ENCODE peak calls at places on chromosomes 13 and 19, in seven cellular contexts. D is tibial nerve, G is sigmoid colon, Q is A549, N is adrenal gland, X is heart left ventricle, T is IMR-90. Y is an unnamed sample.
A peak's percentile ranks its signal among the peaks of the same experiment; 100 is the strongest.

GRCh38 chr19:16066611-16067104 is 9.6 kb upstream of the TPM4 start:
- DNase-seq in T (peak; percentile 76), X (no peak), G (no peak), N (no peak), D (no peak), Q (peak; percentile 79), Y (no peak)

GRCh38 chr19:6273701-6274601 is 5.8 kb downstream of the MLLT1 start:
- DNase-seq in T (peak; percentile 88), Q (no peak), X (peak; percentile 79), N (peak; percentile 94), G (peak; percentile 95), D (peak; percentile 75), Y (peak; percentile 90)

GRCh38 chr13:73274147-73274546 is 215.3 kb downstream of the KLF5 start:
- DNase-seq in N (no peak), X (no peak), Q (no peak), G (no peak), T (peak; percentile 27), D (no peak), Y (no peak)

GRCh38 chr19:29596885-29597525 is 9.1 kb upstream of the POP4 start:
- DNase-seq in T (peak; percentile 40), N (no peak), Q (peak; percentile 64), D (no peak), X (no peak), G (no peak), Y (no peak)

GRCh38 chr19:34172661-34173144 is 399 bp downstream of the LSM14A start:
- DNase-seq in N (peak; percentile 42), G (no peak), T (no peak), X (no peak), Q (no peak), D (no peak), Y (peak; percentile 15)

GRCh38 chr13:66087149-66087780 is 1142.9 kb downstream of the PCDH9 start:
- DNase-seq in N (no peak), Q (no peak), T (peak; percentile 7), G (no peak), D (no peak), X (no peak), Y (no peak)

GRCh38 chr13:110942248-110942981 is 27.5 kb upstream of the ANKRD10 start:
- DNase-seq in T (peak; percentile 44), X (no peak), N (no peak), D (no peak), Q (no peak), G (no peak), Y (no peak)

GRCh38 chr13:56917966-56918365 is 222.8 kb upstream of the PRR20A start:
- DNase-seq in Q (no peak), N (no peak), G (no peak), D (no peak), X (no peak), T (no peak), Y (no peak)

GRCh38 chr19:49862411-49863253 is 4.7 kb downstream of the PNKP start:
- DNase-seq in N (peak; percentile 52), X (no peak), D (no peak), T (no peak), Q (no peak), G (peak; percentile 69), Y (no peak)

GRCh38 chr19:33469171-33470039 is 52.2 kb downstream of the PEPD start:
- DNase-seq in G (no peak), T (no peak), X (no peak), Q (no peak), N (no peak), D (no peak), Y (no peak)

GRCh38 chr13:101576452-101576851 is 124.0 kb downstream of the ITGBL1 start:
- DNase-seq in X (no peak), G (no peak), N (no peak), Q (peak; percentile 8), D (no peak), T (peak; percentile 81), Y (no peak)

GRCh38 chr13:67299072-67299635 is 69.0 kb upstream of the PCDH9 start:
- DNase-seq in T (peak; percentile 91), D (no peak), G (no peak), Q (peak; percentile 47), X (no peak), N (no peak), Y (no peak)

GRCh38 chr13:113782472-113782871 is 23.4 kb downstream of the TMEM255B start:
- DNase-seq in G (no peak), X (no peak), T (no peak), D (no peak), Q (no peak), N (no peak), Y (no peak)

GRCh38 chr13:36712785-36713184 is 39.0 kb downstream of the SERTM1 start:
- DNase-seq in T (peak; percentile 5), G (no peak), D (no peak), Q (no peak), X (no peak), N (peak; percentile 15), Y (no peak)

GRCh38 chr19:5805465-5806132 is 732 bp downstream of the NRTN start:
- DNase-seq in Q (peak; percentile 62), X (peak; percentile 54), G (peak; percentile 92), D (no peak), N (peak; percentile 86), T (peak; percentile 24), Y (no peak)

GRCh38 chr13:113786262-113786841 is 27.3 kb downstream of the TMEM255B start:
- DNase-seq in T (peak; percentile 76), G (no peak), Q (no peak), D (no peak), X (no peak), N (no peak), Y (no peak)

GRCh38 chr19:35260694-35261304 is 8.0 kb upstream of the USF2 start:
- DNase-seq in G (peak; percentile 35), T (no peak), Q (no peak), D (peak; percentile 5), X (no peak), N (peak; percentile 29), Y (no peak)

GRCh38 chr13:99044764-99045163 is 66.9 kb upstream of the DOCK9 start:
- DNase-seq in Q (no peak), D (no peak), G (no peak), N (no peak), X (no peak), T (no peak), Y (no peak)

GRCh38 chr13:33202644-33203169 is 82.8 kb downstream of the STARD13 start:
- DNase-seq in D (no peak), N (no peak), T (no peak), G (no peak), X (no peak), Q (no peak), Y (no peak)
- H3K4me1 ChIP-seq in D (peaks cover 10% of the 10 kb centered on the region), N (peaks cover 65% of the 10 kb centered on the region), T (peaks cover 23% of the 10 kb centered on the region), G (peaks cover 83% of the 10 kb centered on the region), X (peaks cover 81% of the 10 kb centered on the region), Q (no peaks in the 10 kb centered on the region), Y (peaks cover 49% of the 10 kb centered on the region)

DNA sequence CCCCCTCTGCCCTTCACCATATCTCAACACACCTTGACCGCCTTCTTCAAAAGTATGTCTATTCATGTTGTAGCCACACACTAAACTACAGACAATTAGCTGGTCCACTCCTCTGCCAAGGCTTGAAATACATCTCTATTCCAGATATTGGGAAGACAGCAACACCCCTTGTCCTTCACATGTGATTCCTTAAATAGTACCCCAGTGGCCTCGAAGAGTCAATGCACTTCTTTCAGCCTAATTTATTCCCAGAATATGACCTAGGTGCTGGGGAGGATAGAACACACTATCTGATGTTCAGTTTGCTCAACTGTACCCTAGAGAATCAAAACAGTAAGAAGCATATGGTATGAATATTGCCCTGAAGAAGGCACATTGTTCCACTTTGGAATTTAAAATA is 82.4 kb upstream of the DACH1 start:
- DNase-seq in Q (no peak), N (no peak), G (no peak), D (no peak), X (no peak), T (no peak), Y (no peak)
- TF ChIP-seq CTCF in Q (no peak), N (no peak), G (no peak), D (no peak), X (no peak), T (no peak), Y (no peak)

DNA sequence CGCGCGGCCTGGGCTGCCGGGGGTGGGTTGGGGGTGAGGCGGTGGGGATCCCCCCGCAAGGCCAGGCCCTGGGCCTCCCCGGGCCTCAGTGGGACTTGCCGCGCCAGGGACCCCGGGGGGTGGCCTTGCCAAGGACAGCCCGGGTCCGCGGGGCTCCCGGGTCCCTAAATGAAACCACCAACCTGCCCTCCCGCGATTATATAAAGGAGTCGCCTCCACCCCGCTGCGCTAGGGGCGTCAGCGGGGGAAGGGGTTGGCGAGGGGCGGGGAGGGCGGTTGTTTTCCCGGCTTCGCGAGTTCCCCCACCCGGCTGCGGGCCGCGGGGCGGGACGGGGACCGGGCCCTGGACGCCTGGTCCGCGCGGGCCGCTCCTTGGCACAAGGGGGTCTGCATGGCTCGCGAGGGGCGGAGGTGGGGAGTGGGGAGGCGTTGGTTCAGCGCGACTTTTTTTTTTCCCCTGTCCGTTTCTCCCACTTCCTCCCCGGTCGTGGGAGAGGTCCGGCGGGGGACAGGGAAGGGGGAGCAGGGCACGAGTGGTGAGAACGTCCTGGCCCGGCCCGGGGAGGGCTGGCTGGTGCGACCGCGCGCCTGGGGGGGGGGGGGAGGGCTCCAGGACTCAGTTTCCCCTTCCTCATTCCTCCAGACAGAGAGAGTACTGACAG is 828 bp upstream of the ZBTB7A start:
- DNase-seq in Q (no peak), X (no peak), G (no peak), N (peak; percentile 43), T (no peak), D (no peak), Y (no peak)
- TF ChIP-seq POLR2A in Q (peak; percentile 18), X (no peak), G (peak; percentile 10), N (no peak), T (no peak), D (no peak), Y (peak; percentile 20)

GRCh38 chr19:41741244-41741554 is 14.1 kb upstream of the CEACAM6 start:
- DNase-seq in Q (no peak), G (no peak), T (no peak), D (no peak), N (no peak), X (no peak), Y (no peak)
- H3K4me1 ChIP-seq in Q (no peaks in the 10 kb centered on the region), G (no peaks in the 10 kb centered on the region), T (no peaks in the 10 kb centered on the region), D (no peaks in the 10 kb centered on the region), N (no peaks in the 10 kb centered on the region), X (no peaks in the 10 kb centered on the region), Y (no peaks in the 10 kb centered on the region)

DNA sequence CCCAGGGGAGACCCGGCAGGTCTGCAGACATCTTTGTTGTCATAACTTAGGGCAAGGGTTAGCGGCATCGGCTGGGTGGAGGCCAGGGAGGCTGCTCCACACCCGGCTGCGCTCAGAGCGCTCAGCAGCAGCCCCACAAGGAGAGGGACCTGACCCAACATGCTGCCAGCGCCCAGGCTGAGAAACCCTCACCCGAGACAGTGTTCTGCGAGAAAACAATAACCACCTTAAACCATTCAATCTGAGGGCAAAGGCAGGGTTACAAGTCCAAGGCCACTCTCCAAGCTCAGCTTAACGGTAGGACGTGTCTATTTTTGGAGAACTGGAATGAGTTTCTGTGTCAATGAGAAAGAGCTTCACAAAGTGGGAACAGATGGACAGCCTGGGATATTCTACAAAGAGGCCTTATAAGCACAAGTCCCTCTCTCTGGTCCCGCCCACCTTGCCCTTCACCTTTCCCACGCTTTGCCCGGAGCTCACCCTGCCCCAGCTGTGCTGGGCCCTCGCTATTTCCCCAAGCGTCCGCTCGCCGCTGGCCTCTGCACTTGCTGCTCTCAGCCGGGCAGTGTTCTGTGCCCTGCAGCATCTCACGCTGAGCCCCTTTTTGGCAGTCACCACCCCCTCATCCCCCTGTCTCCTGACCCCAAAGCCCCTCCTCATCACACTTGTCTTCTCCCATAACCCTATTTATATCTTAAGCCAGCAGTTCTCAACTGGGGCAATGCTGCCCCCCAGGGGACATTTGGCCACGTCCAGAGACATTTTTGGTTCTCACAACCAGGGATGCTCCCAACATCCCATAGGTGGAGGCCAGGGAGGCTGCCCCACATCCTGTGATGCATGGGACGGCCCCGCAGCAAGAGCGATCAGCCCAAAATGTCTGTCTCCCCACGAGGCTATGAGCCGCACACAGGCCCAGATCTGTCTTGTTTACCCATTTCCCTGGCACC is 17.6 kb downstream of the PPP1R12C start:
- DNase-seq in X (no peak), N (no peak), T (no peak), D (no peak), G (no peak), Q (no peak), Y (no peak)
- TF ChIP-seq CTCF in X (peak; percentile 12), N (no peak), T (no peak), D (no peak), G (no peak), Q (no peak), Y (no peak)